ENCODE peak calls at places on chromosomes 11 and 22, in seven cellular contexts. One of them, this sample, is unnamed.

GRCh38 chr11:69880041-69880802 is 61.0 kb upstream of the FGF3 start:
- DNase-seq in Peyer's patch: no peak
- DNase-seq in cardiac muscle cell: no peak
- DNase-seq in endothelial cell: no peak
- DNase-seq in WTC11: no peak
- DNase-seq in CD8-positive, alpha-beta T cell: no peak
- DNase-seq in GM20000: no peak
- DNase-seq in this sample: no peak

GRCh38 chr11:13595166-13595565 is 73.3 kb upstream of the FAR1 start:
- DNase-seq in endothelial cell: no peak
- DNase-seq in WTC11: no peak
- DNase-seq in GM20000: no peak
- DNase-seq in Peyer's patch: no peak
- DNase-seq in cardiac muscle cell: no peak
- DNase-seq in CD8-positive, alpha-beta T cell: no peak
- DNase-seq in this sample: no peak

GRCh38 chr22:29689872-29690213 is 30.0 kb upstream of the CABP7 start:
- DNase-seq in WTC11: peak; percentile 86
- DNase-seq in endothelial cell: peak; percentile 77
- DNase-seq in cardiac muscle cell: peak; percentile 67
- DNase-seq in Peyer's patch: peak; percentile 73
- DNase-seq in CD8-positive, alpha-beta T cell: no peak
- DNase-seq in GM20000: no peak
- DNase-seq in this sample: no peak

GRCh38 chr11:134074766-134075165 is 5.9 kb downstream of the JAM3 start:
- DNase-seq in CD8-positive, alpha-beta T cell: no peak
- DNase-seq in cardiac muscle cell: no peak
- DNase-seq in WTC11: no peak
- DNase-seq in Peyer's patch: no peak
- DNase-seq in endothelial cell: no peak
- DNase-seq in GM20000: no peak
- DNase-seq in this sample: no peak

GRCh38 chr22:24486501-24486921 is 8.6 kb upstream of the UPB1 start:
- DNase-seq in cardiac muscle cell: peak; percentile 63
- DNase-seq in GM20000: no peak
- DNase-seq in endothelial cell: no peak
- DNase-seq in Peyer's patch: no peak
- DNase-seq in WTC11: no peak
- DNase-seq in CD8-positive, alpha-beta T cell: no peak
- DNase-seq in this sample: no peak

GRCh38 chr11:89168396-89168795 is 9.3 kb upstream of the TYR start:
- DNase-seq in GM20000: no peak
- DNase-seq in WTC11: no peak
- DNase-seq in Peyer's patch: no peak
- DNase-seq in cardiac muscle cell: peak; percentile 19
- DNase-seq in endothelial cell: no peak
- DNase-seq in CD8-positive, alpha-beta T cell: no peak
- DNase-seq in this sample: no peak

GRCh38 chr11:85787809-85788805 is 22.8 kb downstream of the SYTL2 start:
- DNase-seq in WTC11: no peak
- DNase-seq in Peyer's patch: no peak
- DNase-seq in cardiac muscle cell: no peak
- DNase-seq in CD8-positive, alpha-beta T cell: no peak
- DNase-seq in GM20000: no peak
- DNase-seq in endothelial cell: no peak
- DNase-seq in this sample: no peak

GRCh38 chr11:107697291-107697690 is 14.6 kb downstream of the SLN start:
- DNase-seq in Peyer's patch: no peak
- DNase-seq in GM20000: no peak
- DNase-seq in endothelial cell: no peak
- DNase-seq in cardiac muscle cell: no peak
- DNase-seq in CD8-positive, alpha-beta T cell: no peak
- DNase-seq in WTC11: no peak
- DNase-seq in this sample: no peak

GRCh38 chr22:46150615-46151423 is 493 bp downstream of the PPARA start:
- DNase-seq in CD8-positive, alpha-beta T cell: peak; percentile 59
- DNase-seq in GM20000: peak; percentile 85
- DNase-seq in endothelial cell: peak; percentile 40
- DNase-seq in WTC11: peak; percentile 38
- DNase-seq in cardiac muscle cell: peak; percentile 8
- DNase-seq in Peyer's patch: peak; percentile 78
- DNase-seq in this sample: peak; percentile 58

GRCh38 chr22:46110215-46110614 is 40.1 kb upstream of the PPARA start:
- DNase-seq in WTC11: peak; percentile 44
- DNase-seq in CD8-positive, alpha-beta T cell: no peak
- DNase-seq in cardiac muscle cell: no peak
- DNase-seq in Peyer's patch: no peak
- DNase-seq in GM20000: no peak
- DNase-seq in endothelial cell: no peak
- DNase-seq in this sample: no peak

GRCh38 chr11:84830372-84830771 is 796.8 kb downstream of the DLG2 start:
- DNase-seq in Peyer's patch: no peak
- DNase-seq in CD8-positive, alpha-beta T cell: no peak
- DNase-seq in GM20000: no peak
- DNase-seq in endothelial cell: no peak
- DNase-seq in WTC11: no peak
- DNase-seq in cardiac muscle cell: no peak
- DNase-seq in this sample: no peak

GRCh38 chr11:114738954-114739353 is 60.6 kb downstream of the NXPE2 start:
- DNase-seq in GM20000: peak; percentile 37
- DNase-seq in CD8-positive, alpha-beta T cell: no peak
- DNase-seq in Peyer's patch: no peak
- DNase-seq in cardiac muscle cell: peak; percentile 60
- DNase-seq in endothelial cell: peak; percentile 37
- DNase-seq in WTC11: peak; percentile 62
- DNase-seq in this sample: no peak

GRCh38 chr22:44848296-44848741 is 95.9 kb downstream of the ARHGAP8 start:
- DNase-seq in WTC11: no peak
- DNase-seq in CD8-positive, alpha-beta T cell: no peak
- DNase-seq in Peyer's patch: no peak
- DNase-seq in cardiac muscle cell: peak; percentile 46
- DNase-seq in GM20000: no peak
- DNase-seq in endothelial cell: no peak
- DNase-seq in this sample: no peak

GRCh38 chr11:74720596-74721478 is 10.4 kb downstream of the CHRDL2 start:
- DNase-seq in endothelial cell: no peak
- DNase-seq in Peyer's patch: no peak
- DNase-seq in GM20000: no peak
- DNase-seq in WTC11: no peak
- DNase-seq in CD8-positive, alpha-beta T cell: no peak
- DNase-seq in cardiac muscle cell: peak; percentile 88
- DNase-seq in this sample: no peak

GRCh38 chr11:11789735-11790369 is 51.9 kb upstream of the USP47 start:
- DNase-seq in WTC11: no peak
- DNase-seq in GM20000: no peak
- DNase-seq in cardiac muscle cell: peak; percentile 38
- DNase-seq in Peyer's patch: no peak
- DNase-seq in endothelial cell: peak; percentile 26
- DNase-seq in CD8-positive, alpha-beta T cell: no peak
- DNase-seq in this sample: no peak

GRCh38 chr11:62120466-62120865 is 3.3 kb upstream of the INCENP start:
- DNase-seq in CD8-positive, alpha-beta T cell: no peak
- DNase-seq in GM20000: no peak
- DNase-seq in Peyer's patch: no peak
- DNase-seq in cardiac muscle cell: no peak
- DNase-seq in WTC11: no peak
- DNase-seq in endothelial cell: no peak
- DNase-seq in this sample: no peak

DNA sequence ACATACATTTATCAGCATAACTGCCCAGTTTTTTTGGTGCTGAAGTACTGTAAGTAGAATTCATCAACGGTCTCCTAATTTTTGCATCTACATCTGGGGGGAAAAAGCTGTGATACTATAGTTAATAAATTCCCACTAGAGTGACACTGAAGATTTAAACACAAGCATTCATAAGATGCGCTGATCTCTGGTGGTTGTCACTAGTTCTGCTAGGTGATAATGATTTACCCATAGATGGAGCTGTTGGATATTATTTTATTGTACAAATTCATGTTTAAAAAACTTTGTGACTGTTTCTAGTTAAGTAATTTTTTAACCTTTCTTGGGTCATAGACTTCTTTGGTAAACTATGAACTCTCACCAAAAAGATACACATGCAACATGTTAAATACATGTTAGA is 106.6 kb downstream of the EMSY start:
- DNase-seq in cardiac muscle cell: peak; percentile 26
- DNase-seq in GM20000: no peak
- DNase-seq in CD8-positive, alpha-beta T cell: no peak
- DNase-seq in endothelial cell: no peak
- DNase-seq in WTC11: no peak
- DNase-seq in Peyer's patch: no peak
- DNase-seq in this sample: no peak
- TF ChIP-seq CTCF in cardiac muscle cell: no peak
- TF ChIP-seq CTCF in GM20000: no peak
- TF ChIP-seq CTCF in CD8-positive, alpha-beta T cell: no peak
- TF ChIP-seq CTCF in endothelial cell: no peak
- TF ChIP-seq CTCF in WTC11: no peak
- TF ChIP-seq CTCF in Peyer's patch: no peak
- TF ChIP-seq CTCF in this sample: no peak

DNA sequence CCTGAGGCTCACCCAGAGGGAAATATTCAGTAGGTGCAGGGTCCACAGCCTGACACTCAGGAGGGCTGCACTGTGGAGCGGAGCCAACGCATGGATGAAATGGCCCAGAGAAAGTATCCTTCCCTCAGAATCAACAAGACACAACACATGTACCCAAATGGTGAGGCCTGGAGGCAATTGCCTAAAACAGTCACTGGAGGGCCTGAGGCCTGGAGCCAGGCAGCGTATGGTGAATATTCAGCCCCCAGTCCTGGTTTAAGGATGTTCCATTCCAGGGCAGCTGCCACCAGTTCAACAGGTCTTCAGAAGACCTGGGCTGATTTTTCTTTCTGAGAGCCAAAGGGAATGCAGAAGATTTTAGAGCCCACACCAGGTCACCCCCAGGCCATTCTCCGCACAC is 264.8 kb downstream of the INSC start:
- DNase-seq in Peyer's patch: no peak
- DNase-seq in cardiac muscle cell: no peak
- DNase-seq in GM20000: no peak
- DNase-seq in WTC11: peak; percentile 16
- DNase-seq in CD8-positive, alpha-beta T cell: no peak
- DNase-seq in endothelial cell: no peak
- DNase-seq in this sample: no peak
- TF ChIP-seq CTCF in Peyer's patch: no peak
- TF ChIP-seq CTCF in cardiac muscle cell: no peak
- TF ChIP-seq CTCF in GM20000: no peak
- TF ChIP-seq CTCF in WTC11: no peak
- TF ChIP-seq CTCF in CD8-positive, alpha-beta T cell: no peak
- TF ChIP-seq CTCF in endothelial cell: no peak
- TF ChIP-seq CTCF in this sample: no peak

DNA sequence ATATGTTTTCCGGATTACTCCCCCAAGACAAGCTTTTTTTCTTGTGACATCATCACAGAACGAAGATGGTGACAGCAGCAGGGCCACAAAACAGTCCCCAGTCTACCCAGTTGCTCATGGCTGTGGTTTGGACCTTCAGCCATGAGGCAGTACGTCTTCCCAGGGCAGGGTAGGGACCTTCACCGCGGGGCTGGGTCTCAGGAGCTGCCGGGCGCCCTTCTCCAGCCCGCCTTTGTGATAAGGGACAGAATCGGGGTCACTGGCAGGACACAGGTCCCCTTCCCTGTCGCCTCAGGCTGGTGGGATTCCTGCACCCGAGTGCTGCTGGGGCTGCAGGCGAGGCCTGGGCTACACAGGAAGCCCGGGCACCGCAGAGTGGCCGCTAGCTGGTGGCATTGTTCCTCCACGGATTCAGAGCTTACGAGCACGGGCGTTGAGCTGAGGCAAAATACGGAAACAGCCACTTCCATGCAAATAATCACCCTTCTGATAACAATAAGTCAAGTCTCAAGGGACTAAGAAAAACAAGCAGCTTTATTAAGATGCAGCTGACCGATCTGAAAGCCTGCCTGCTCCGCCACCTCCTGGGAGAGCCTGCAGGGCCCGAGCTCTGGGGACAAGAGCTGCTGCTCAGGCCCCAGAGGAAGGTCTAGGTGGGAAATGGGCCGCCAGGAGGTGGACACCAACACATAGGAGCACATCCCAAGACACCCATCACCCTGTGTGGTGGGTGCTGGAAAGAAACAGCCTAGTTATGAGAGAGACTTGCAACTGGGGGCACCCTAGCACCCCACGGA is 12.3 kb downstream of the TBX1 start:
- DNase-seq in CD8-positive, alpha-beta T cell: no peak
- DNase-seq in GM20000: peak; percentile 64
- DNase-seq in Peyer's patch: no peak
- DNase-seq in WTC11: peak; percentile 7
- DNase-seq in endothelial cell: peak; percentile 4
- DNase-seq in cardiac muscle cell: no peak
- DNase-seq in this sample: no peak
- TF ChIP-seq CTCF in CD8-positive, alpha-beta T cell: no peak
- TF ChIP-seq CTCF in GM20000: no peak
- TF ChIP-seq CTCF in Peyer's patch: no peak
- TF ChIP-seq CTCF in WTC11: no peak
- TF ChIP-seq CTCF in endothelial cell: no peak
- TF ChIP-seq CTCF in cardiac muscle cell: no peak
- TF ChIP-seq CTCF in this sample: no peak

GRCh38 chr11:1109101-1109917 is 34.6 kb downstream of the MUC2 start:
- DNase-seq in GM20000: no peak
- DNase-seq in cardiac muscle cell: no peak
- DNase-seq in endothelial cell: no peak
- DNase-seq in WTC11: no peak
- DNase-seq in Peyer's patch: no peak
- DNase-seq in CD8-positive, alpha-beta T cell: no peak
- DNase-seq in this sample: no peak

GRCh38 chr11:1112351-1113191 is 37.9 kb downstream of the MUC2 start:
- DNase-seq in cardiac muscle cell: no peak
- DNase-seq in Peyer's patch: peak; percentile 70
- DNase-seq in CD8-positive, alpha-beta T cell: no peak
- DNase-seq in WTC11: peak; percentile 17
- DNase-seq in endothelial cell: no peak
- DNase-seq in GM20000: no peak
- DNase-seq in this sample: no peak

GRCh38 chr11:1109918-1110705 is 35.4 kb downstream of the MUC2 start:
- DNase-seq in cardiac muscle cell: no peak
- DNase-seq in endothelial cell: no peak
- DNase-seq in CD8-positive, alpha-beta T cell: no peak
- DNase-seq in GM20000: no peak
- DNase-seq in Peyer's patch: peak; percentile 48
- DNase-seq in WTC11: no peak
- DNase-seq in this sample: no peak

GRCh38 chr11:1113405-1114201 is 38.9 kb downstream of the MUC2 start:
- DNase-seq in Peyer's patch: peak; percentile 55
- DNase-seq in WTC11: peak; percentile 23
- DNase-seq in cardiac muscle cell: no peak
- DNase-seq in endothelial cell: no peak
- DNase-seq in GM20000: no peak
- DNase-seq in CD8-positive, alpha-beta T cell: no peak
- DNase-seq in this sample: no peak

DNA sequence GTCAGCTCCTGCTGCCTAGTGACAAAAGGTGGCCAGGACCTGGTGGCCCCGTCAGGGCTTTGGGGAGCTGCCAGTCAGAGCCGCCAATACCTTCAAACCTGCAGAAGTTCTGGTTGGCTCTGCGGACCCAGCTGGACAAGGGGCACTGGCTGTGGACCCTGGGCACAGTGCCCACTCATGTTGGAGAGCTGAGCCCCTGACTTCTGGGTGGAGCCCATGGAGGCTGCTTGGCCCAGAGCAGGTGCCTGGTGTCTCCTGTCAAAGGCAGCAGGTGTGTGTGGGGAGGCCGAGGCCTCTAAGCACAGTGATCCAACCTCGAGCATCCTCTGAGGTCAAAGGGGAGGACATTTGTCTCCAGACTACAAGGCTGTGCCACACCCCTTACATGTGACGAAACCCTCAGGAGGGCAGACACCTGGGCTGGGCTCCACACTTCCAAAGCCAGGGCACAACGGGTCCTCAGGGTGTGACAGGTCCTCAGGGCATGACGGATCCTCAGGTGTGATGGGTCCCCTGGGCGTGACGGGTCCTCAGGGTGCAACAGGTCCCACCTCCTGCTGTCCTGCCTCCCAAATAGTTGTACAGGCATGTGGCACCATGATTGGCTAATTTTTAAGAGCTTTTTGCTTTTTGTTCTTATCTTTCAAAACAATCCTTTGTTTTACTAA is 37.0 kb downstream of the MUC2 start:
- DNase-seq in endothelial cell: no peak
- DNase-seq in cardiac muscle cell: no peak
- DNase-seq in Peyer's patch: peak; percentile 61
- DNase-seq in WTC11: no peak
- DNase-seq in CD8-positive, alpha-beta T cell: no peak
- DNase-seq in GM20000: no peak
- DNase-seq in this sample: no peak
- TF ChIP-seq CTCF in endothelial cell: no peak
- TF ChIP-seq CTCF in cardiac muscle cell: no peak
- TF ChIP-seq CTCF in Peyer's patch: no peak
- TF ChIP-seq CTCF in WTC11: no peak
- TF ChIP-seq CTCF in CD8-positive, alpha-beta T cell: no peak
- TF ChIP-seq CTCF in GM20000: no peak
- TF ChIP-seq CTCF in this sample: no peak